ENCODE peak calls at places on chromosomes 5 and 9, in nine cellular contexts. Z, G, Y, A, M, I, N, T and U are unnamed samples.
A peak's percentile ranks its signal among the peaks of the same experiment; 100 is the strongest.

GRCh38 chr5:95422842-95423241 is 31.7 kb downstream of the FAM81B start:
- DNase-seq in A (peak; percentile 66), G (no peak), M (no peak), Z (peak; percentile 32), N (no peak), I (no peak), T (no peak), Y (no peak), U (no peak)

GRCh38 chr5:128579111-128579510 is 41.1 kb upstream of the FBN2 start:
- DNase-seq in I (no peak), T (no peak), M (peak; percentile 32), A (peak; percentile 87), Y (no peak), Z (peak; percentile 77), G (no peak), N (peak; percentile 84), U (no peak)

GRCh38 chr9:35029852-35030251 is 40.3 kb downstream of the DNAJB5 start:
- DNase-seq in Y (no peak), M (no peak), G (no peak), T (no peak), Z (no peak), A (peak; percentile 11), I (no peak), N (no peak), U (no peak)

GRCh38 chr5:131209506-131210191 is 38.9 kb downstream of the LYRM7 start:
- DNase-seq in M (peak; percentile 72), I (peak; percentile 39), Y (no peak), T (peak; percentile 61), N (no peak), G (no peak), A (no peak), Z (no peak), U (no peak)

GRCh38 chr9:73683862-73684591 is 532.4 kb downstream of the ANXA1 start:
- DNase-seq in M (peak; percentile 65), T (no peak), G (peak; percentile 46), N (peak; percentile 19), A (peak; percentile 67), I (no peak), Z (peak; percentile 65), Y (no peak), U (peak; percentile 40)

GRCh38 chr9:27600254-27600653 is 27.0 kb upstream of the C9orf72 start:
- DNase-seq in Z (no peak), A (no peak), M (no peak), I (no peak), T (no peak), N (no peak), G (peak; percentile 13), Y (no peak), U (no peak)

GRCh38 chr5:78813906-78814518 is 165.4 kb upstream of the LHFPL2 start:
- DNase-seq in T (no peak), I (no peak), N (no peak), A (no peak), Z (peak; percentile 45), M (no peak), Y (no peak), G (no peak), U (no peak)

GRCh38 chr5:10262121-10262774 is 12.2 kb downstream of the CCT5 start:
- DNase-seq in N (no peak), T (no peak), M (no peak), G (no peak), A (no peak), Z (no peak), I (no peak), Y (peak; percentile 28), U (no peak)

GRCh38 chr9:74494490-74494889 is 2.6 kb upstream of the RORB start:
- DNase-seq in Y (no peak), A (no peak), I (no peak), Z (no peak), G (no peak), M (no peak), T (no peak), N (no peak), U (no peak)

GRCh38 chr5:114977979-114978573 is 191.6 kb downstream of the TRIM36 start:
- DNase-seq in A (no peak), Z (no peak), M (no peak), I (no peak), T (no peak), N (no peak), G (no peak), Y (no peak), U (no peak)

GRCh38 chr5:38871790-38872551 is 26.2 kb downstream of the OSMR start:
- DNase-seq in I (no peak), Y (no peak), T (no peak), A (peak; percentile 96), G (peak; percentile 72), Z (peak; percentile 99), M (peak; percentile 100), N (peak; percentile 99), U (no peak)

GRCh38 chr5:141908796-141909195 is 14.9 kb upstream of the DELE1 start:
- DNase-seq in Z (peak; percentile 37), I (no peak), G (no peak), M (peak; percentile 6), A (no peak), T (no peak), N (peak; percentile 58), Y (no peak), U (no peak)

GRCh38 chr5:96434201-96434645 is 1.2 kb upstream of the PCSK1 start:
- DNase-seq in M (peak; percentile 66), Z (peak; percentile 78), I (peak; percentile 43), Y (peak; percentile 23), T (peak; percentile 96), A (peak; percentile 46), G (peak; percentile 86), N (peak; percentile 37), U (peak; percentile 83)

GRCh38 chr9:79598562-79599345 is 27.0 kb downstream of the TLE4 start:
- DNase-seq in I (no peak), Z (no peak), N (no peak), Y (no peak), M (no peak), G (no peak), A (peak; percentile 21), T (no peak), U (no peak)

GRCh38 chr5:7422719-7423118 is 26.8 kb downstream of the ADCY2 start:
- DNase-seq in M (no peak), Z (peak; percentile 64), T (no peak), A (no peak), Y (no peak), I (no peak), N (no peak), G (no peak), U (no peak)

GRCh38 chr5:150562832-150563231 is 54.9 kb downstream of the NDST1 start:
- DNase-seq in Z (peak; percentile 51), Y (no peak), I (no peak), A (peak; percentile 38), M (peak; percentile 60), G (peak; percentile 52), T (peak; percentile 21), N (peak; percentile 64), U (no peak)

GRCh38 chr5:6889030-6889429 is 175.8 kb downstream of the TENT4A start:
- DNase-seq in T (no peak), Z (no peak), M (no peak), G (no peak), A (no peak), Y (no peak), I (no peak), N (no peak), U (no peak)

GRCh38 chr9:95077053-95077765 is 240.3 kb downstream of the FANCC start:
- DNase-seq in M (no peak), N (no peak), Z (no peak), Y (peak; percentile 50), I (no peak), A (no peak), G (no peak), T (no peak), U (no peak)

GRCh38 chr5:143696920-143697319 is 115.0 kb upstream of the HMHB1 start:
- DNase-seq in A (no peak), Z (no peak), M (no peak), T (no peak), Y (no peak), N (no peak), I (no peak), G (no peak), U (no peak)

GRCh38 chr5:36599986-36600779 is 6.2 kb upstream of the SLC1A3 start:
- DNase-seq in G (no peak), T (no peak), A (peak; percentile 71), Z (peak; percentile 69), M (peak; percentile 79), N (no peak), I (no peak), Y (no peak), U (no peak)

GRCh38 chr5:81963544-81963943 is 8.3 kb upstream of the ATG10 start:
- DNase-seq in M (no peak), Y (no peak), N (no peak), A (no peak), G (no peak), I (no peak), T (no peak), Z (no peak), U (no peak)

GRCh38 chr5:104179057-104179456 is 616.5 kb upstream of the NUDT12 start:
- DNase-seq in I (no peak), T (no peak), A (no peak), M (peak; percentile 64), Z (peak; percentile 39), N (peak; percentile 28), G (peak; percentile 16), Y (no peak), U (no peak)

GRCh38 chr5:95962785-95963184 is 1.1 kb upstream of the ELL2 start:
- DNase-seq in N (no peak), G (peak; percentile 28), Y (no peak), Z (no peak), A (no peak), T (no peak), I (no peak), M (peak; percentile 52), U (no peak)

GRCh38 chr9:1042466-1042865 is 7.7 kb upstream of the DMRT2 start:
- DNase-seq in A (no peak), T (peak; percentile 11), G (no peak), M (no peak), Z (no peak), Y (no peak), N (no peak), I (no peak), U (peak; percentile 23)

GRCh38 chr5:124952079-124952478 is 205.6 kb upstream of the ZNF608 start:
- DNase-seq in N (no peak), Z (no peak), G (no peak), I (no peak), A (no peak), M (peak; percentile 52), Y (no peak), T (no peak), U (no peak)

GRCh38 chr5:66149950-66150349 is 5.8 kb downstream of the SREK1 start:
- DNase-seq in N (no peak), Z (peak; percentile 12), M (no peak), G (no peak), I (no peak), A (no peak), Y (no peak), T (no peak), U (no peak)

GRCh38 chr5:173839117-173839713 is 48.9 kb upstream of the CPEB4 start:
- DNase-seq in Z (no peak), T (no peak), Y (no peak), N (no peak), A (no peak), I (no peak), M (no peak), G (peak; percentile 61), U (no peak)

GRCh38 chr9:35350827-35351549 is 138.9 kb upstream of the RUSC2 start:
- DNase-seq in G (no peak), M (no peak), N (peak; percentile 51), I (no peak), Z (peak; percentile 81), Y (no peak), A (peak; percentile 96), T (no peak), U (no peak)